ENCODE peak calls at places on chromosome 16, in four cellular contexts. M, H, Q and N are unnamed samples.

GRCh38 chr16:75209944-75210343 is 3.0 kb upstream of the CTRB2 start:
- DNase-seq in M (no peak), H (no peak), Q (no peak), N (no peak)

GRCh38 chr16:89193021-89193575 is 7.2 kb downstream of the SLC22A31 start:
- DNase-seq in M (peak), H (peak), Q (no peak), N (peak)

GRCh38 chr16:1010266-1010665 is 28.7 kb downstream of the SOX8 start:
- DNase-seq in M (no peak), H (no peak), Q (no peak), N (no peak)

GRCh38 chr16:58046054-58046881 is 20.7 kb downstream of the MMP15 start:
- DNase-seq in M (no peak), H (no peak), Q (no peak), N (no peak)

GRCh38 chr16:80741716-80742115 is 62.7 kb downstream of the CDYL2 start:
- DNase-seq in M (no peak), H (no peak), Q (no peak), N (no peak)

GRCh38 chr16:67384778-67385510 is 8.4 kb downstream of the TPPP3 start:
- DNase-seq in M (no peak), H (no peak), Q (no peak), N (no peak)

GRCh38 chr16:53417011-53417410 is 17.3 kb upstream of the RBL2 start:
- DNase-seq in M (no peak), H (no peak), Q (no peak), N (no peak)

GRCh38 chr16:46857261-46857962 is 26.4 kb upstream of the C16orf87 start:
- DNase-seq in M (peak), H (no peak), Q (peak), N (no peak)

GRCh38 chr16:87635541-87636049 is 33.3 kb downstream of the JPH3 start:
- DNase-seq in M (peak), H (no peak), Q (peak), N (peak)

GRCh38 chr16:56793504-56793903 is 63.6 kb downstream of the NUP93 start:
- DNase-seq in M (no peak), H (no peak), Q (no peak), N (no peak)

GRCh38 chr16:83102336-83102735 is 475.6 kb downstream of the CDH13 start:
- DNase-seq in M (no peak), H (no peak), Q (no peak), N (no peak)

GRCh38 chr16:11729787-11730186 is 12.9 kb downstream of the TXNDC11 start:
- DNase-seq in M (no peak), H (no peak), Q (no peak), N (no peak)

GRCh38 chr16:2364638-2365210 is 24.2 kb upstream of the ABCA3 start:
- DNase-seq in M (no peak), H (no peak), Q (no peak), N (no peak)

GRCh38 chr16:87552772-87553171 is 49.5 kb upstream of the JPH3 start:
- DNase-seq in M (peak), H (no peak), Q (no peak), N (no peak)

GRCh38 chr16:53498984-53499383 is 4.0 kb downstream of the AKTIP start:
- DNase-seq in M (no peak), H (no peak), Q (no peak), N (no peak)

GRCh38 chr16:89395150-89396142 is 94.9 kb downstream of the ANKRD11 start:
- DNase-seq in M (peak), H (peak), Q (no peak), N (no peak)

GRCh38 chr16:67543036-67543435 is 14.4 kb downstream of the RIPOR1 start:
- DNase-seq in M (no peak), H (no peak), Q (no peak), N (no peak)

GRCh38 chr16:53827741-53828140 is 123.8 kb downstream of the FTO start:
- DNase-seq in M (no peak), H (no peak), Q (no peak), N (no peak)

GRCh38 chr16:81429045-81429521 is 15.5 kb upstream of the CMIP start:
- DNase-seq in M (peak), H (no peak), Q (no peak), N (no peak)

GRCh38 chr16:59330030-59330670 is 596.0 kb upstream of the GOT2 start:
- DNase-seq in M (no peak), H (no peak), Q (no peak), N (no peak)

GRCh38 chr16:17397499-17397891 is 73.3 kb downstream of the XYLT1 start:
- DNase-seq in M (peak), H (no peak), Q (no peak), N (no peak)

GRCh38 chr16:7363397-7364053 is 30.9 kb downstream of the RBFOX1 start:
- DNase-seq in M (no peak), H (peak), Q (no peak), N (no peak)

GRCh38 chr16:90046122-90046970 is 27.1 kb upstream of the DBNDD1 start:
- DNase-seq in M (no peak), H (no peak), Q (no peak), N (no peak)

GRCh38 chr16:88815901-88816589 is 4.3 kb upstream of the APRT start:
- DNase-seq in M (peak), H (no peak), Q (no peak), N (peak)

GRCh38 chr16:2514333-2515179 is 804 bp downstream of the ATP6V0C start:
- DNase-seq in M (peak), H (no peak), Q (no peak), N (no peak)

GRCh38 chr16:87778476-87778829 is 12.7 kb upstream of the KLHDC4 start:
- DNase-seq in M (no peak), H (no peak), Q (no peak), N (no peak)

GRCh38 chr16:67546761-67547422 is 15.4 kb upstream of the CTCF start:
- DNase-seq in M (peak), H (peak), Q (peak), N (no peak)

GRCh38 chr16:19654147-19654546 is 63.9 kb downstream of the KNOP1 start:
- DNase-seq in M (no peak), H (no peak), Q (no peak), N (no peak)

GRCh38 chr16:1996175-1996574 is 6.4 kb downstream of the SYNGR3 start:
- DNase-seq in M (no peak), H (no peak), Q (no peak), N (no peak)

GRCh38 chr16:83807710-83808572 is at the start of gene HSBP1:
- DNase-seq in M (peak), H (peak), Q (peak), N (peak)

GRCh38 chr16:50591800-50592771 is 43.9 kb downstream of the NKD1 start:
- DNase-seq in M (peak), H (peak), Q (no peak), N (peak)

GRCh38 chr16:88872650-88873331 is 6.3 kb upstream of the PABPN1L start:
- DNase-seq in M (no peak), H (no peak), Q (no peak), N (no peak)

GRCh38 chr16:21986692-21987246 is 14.1 kb downstream of the PDZD9 start:
- DNase-seq in M (no peak), H (no peak), Q (no peak), N (no peak)

GRCh38 chr16:21990381-21990944 is 10.5 kb downstream of the PDZD9 start:
- DNase-seq in M (no peak), H (no peak), Q (no peak), N (no peak)

GRCh38 chr16:21991621-21992020 is 9.3 kb downstream of the PDZD9 start:
- DNase-seq in M (no peak), H (no peak), Q (no peak), N (no peak)

GRCh38 chr16:21987498-21987897 is 13.4 kb downstream of the PDZD9 start:
- DNase-seq in M (no peak), H (no peak), Q (no peak), N (no peak)

DNA sequence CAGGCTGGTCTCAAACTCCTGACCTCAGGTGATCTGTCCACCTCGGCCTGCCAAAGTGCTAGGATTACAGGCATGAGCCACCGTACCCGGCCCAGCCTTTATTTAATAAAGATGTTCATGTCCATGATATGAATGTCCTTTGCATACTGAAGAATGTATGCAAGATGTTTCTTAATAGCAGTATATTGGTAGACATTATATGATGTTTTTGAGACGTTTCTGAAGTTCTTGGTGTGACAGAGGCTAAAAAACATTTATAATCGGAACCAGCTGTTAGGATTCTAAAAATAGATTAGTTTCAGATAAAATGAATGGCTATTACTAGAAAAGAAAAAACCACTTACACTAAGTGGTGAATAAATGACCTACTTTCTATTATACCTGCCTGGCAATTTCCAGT is 11.8 kb downstream of the PDZD9 start:
- DNase-seq in M (no peak), H (no peak), Q (no peak), N (no peak)
- TF ChIP-seq CTCF in M (no peak), H (no peak), Q (no peak), N (no peak)

GRCh38 chr16:86519649-86520316 is 9.5 kb downstream of the FOXF1 start:
- DNase-seq in M (peak), H (peak), Q (peak), N (no peak)

GRCh38 chr16:86519007-86519648 is 8.8 kb downstream of the FOXF1 start:
- DNase-seq in M (no peak), H (no peak), Q (no peak), N (no peak)

GRCh38 chr16:86522639-86523038 is 12.3 kb downstream of the FOXF1 start:
- DNase-seq in M (no peak), H (no peak), Q (no peak), N (no peak)

GRCh38 chr16:86521236-86522197 is 11.2 kb downstream of the FOXF1 start:
- DNase-seq in M (no peak), H (no peak), Q (no peak), N (no peak)

GRCh38 chr16:86520317-86521210 is 10.2 kb downstream of the FOXF1 start:
- DNase-seq in M (no peak), H (no peak), Q (no peak), N (no peak)
- TF ChIP-seq CTCF in M (no peak), H (no peak), Q (peak), N (peak)

GRCh38 chr16:31265329-31266245 is 5.8 kb downstream of the ITGAM start:
- DNase-seq in M (peak), H (no peak), Q (no peak), N (no peak)
- TF ChIP-seq CTCF in M (peak), H (no peak), Q (no peak), N (no peak)

GRCh38 chr16:72753883-72754282 is 294.0 kb downstream of the ZFHX3 start:
- DNase-seq in M (no peak), H (no peak), Q (no peak), N (no peak)
- TF ChIP-seq CTCF in M (no peak), H (no peak), Q (no peak), N (no peak)

DNA sequence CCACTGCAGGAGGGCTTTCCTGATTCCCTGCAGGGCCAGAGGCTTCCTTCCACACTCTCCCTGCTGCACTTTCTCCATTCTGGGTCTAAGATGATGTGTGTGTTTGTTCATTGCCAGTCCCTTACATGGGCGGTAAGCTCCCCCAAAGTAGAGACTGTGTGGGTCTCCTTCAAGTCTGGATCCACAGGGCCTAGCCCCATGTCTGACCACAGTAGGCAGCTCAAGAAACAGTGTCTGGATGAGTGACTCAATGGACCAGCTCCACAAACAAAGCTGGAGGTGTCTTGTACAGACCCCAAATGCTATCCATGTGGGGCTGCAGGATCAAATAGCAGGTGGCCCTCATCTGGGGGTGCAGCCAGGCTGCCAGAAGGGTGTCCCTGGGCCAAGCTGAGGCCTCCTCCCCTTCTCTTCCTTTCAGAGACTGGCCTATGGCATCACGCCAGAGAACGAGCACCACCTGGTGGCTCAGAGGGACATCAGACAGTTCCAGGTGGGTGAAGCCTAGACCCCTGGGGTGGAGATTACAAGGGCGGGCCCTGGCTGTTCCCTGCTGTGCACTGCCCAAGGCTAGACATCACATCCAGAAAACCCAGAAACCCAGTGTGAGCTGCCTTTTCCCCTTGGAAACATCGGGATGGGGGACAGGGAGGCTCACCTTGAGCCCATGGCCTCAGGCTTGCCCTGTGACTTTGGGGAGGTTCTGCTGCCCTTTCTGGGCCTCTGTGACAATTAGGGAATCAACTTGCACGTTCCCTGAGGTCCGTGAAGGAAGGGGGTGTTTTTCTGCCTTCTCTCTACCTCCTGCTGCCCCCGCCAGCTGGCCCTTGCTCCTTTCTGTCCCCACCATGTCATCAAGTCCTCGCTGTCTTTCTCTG is 45.9 kb downstream of the SLC6A2 start:
- DNase-seq in M (peak), H (peak), Q (peak), N (peak)
- TF ChIP-seq CTCF in M (peak), H (peak), Q (peak), N (peak)